ENCODE peak calls at places on chromosomes 2 and 18, in four cellular contexts. One of them, this sample, is unnamed.

GRCh38 chr18:76445741-76446232 is 49.3 kb downstream of the ZNF516 start:
- DNase-seq in K562: no peak
- DNase-seq in HepG2: no peak
- DNase-seq in Panc1: no peak
- DNase-seq in this sample: no peak

GRCh38 chr2:132617989-132618388 is 52.0 kb downstream of the LYPD1 start:
- DNase-seq in Panc1: no peak
- DNase-seq in K562: no peak
- DNase-seq in HepG2: no peak
- DNase-seq in this sample: no peak

GRCh38 chr18:58367425-58368140 is 261.3 kb downstream of the ALPK2 start:
- DNase-seq in Panc1: no peak
- DNase-seq in K562: no peak
- DNase-seq in HepG2: no peak
- DNase-seq in this sample: no peak

GRCh38 chr2:28352726-28353125 is 39.9 kb upstream of the FOSL2 start:
- DNase-seq in K562: no peak
- DNase-seq in HepG2: no peak
- DNase-seq in Panc1: no peak
- DNase-seq in this sample: no peak

GRCh38 chr2:4763009-4763408 is 929.2 kb upstream of the SOX11 start:
- DNase-seq in HepG2: no peak
- DNase-seq in K562: peak; percentile 3
- DNase-seq in Panc1: no peak
- DNase-seq in this sample: no peak

GRCh38 chr2:134790487-134790886 is 47.9 kb upstream of the ACMSD start:
- DNase-seq in HepG2: no peak
- DNase-seq in Panc1: no peak
- DNase-seq in K562: peak; percentile 6
- DNase-seq in this sample: no peak

GRCh38 chr2:67650292-67651133 is 253.4 kb downstream of the ETAA1 start:
- DNase-seq in HepG2: peak; percentile 63
- DNase-seq in Panc1: no peak
- DNase-seq in K562: peak; percentile 37
- DNase-seq in this sample: peak; percentile 6

GRCh38 chr2:140918426-140918825 is 1212.4 kb downstream of the LRP1B start:
- DNase-seq in K562: no peak
- DNase-seq in HepG2: no peak
- DNase-seq in Panc1: no peak
- DNase-seq in this sample: no peak

GRCh38 chr2:126657146-126657635 is 1.2 kb downstream of the GYPC start:
- DNase-seq in Panc1: no peak
- DNase-seq in HepG2: no peak
- DNase-seq in K562: peak; percentile 79
- DNase-seq in this sample: no peak

GRCh38 chr18:40534748-40535147 is 1420.3 kb upstream of the PIK3C3 start:
- DNase-seq in HepG2: no peak
- DNase-seq in K562: no peak
- DNase-seq in Panc1: no peak
- DNase-seq in this sample: no peak

GRCh38 chr2:18483896-18484295 is 76.6 kb downstream of the RDH14 start:
- DNase-seq in Panc1: no peak
- DNase-seq in HepG2: no peak
- DNase-seq in K562: no peak
- DNase-seq in this sample: no peak

GRCh38 chr2:157261199-157261782 is 3.8 kb downstream of the GALNT5 start:
- DNase-seq in K562: peak; percentile 99
- DNase-seq in Panc1: peak; percentile 53
- DNase-seq in HepG2: no peak
- DNase-seq in this sample: peak; percentile 89

GRCh38 chr2:29733945-29734344 is 187.4 kb downstream of the ALK start:
- DNase-seq in K562: no peak
- DNase-seq in Panc1: no peak
- DNase-seq in HepG2: no peak
- DNase-seq in this sample: no peak

GRCh38 chr18:22556271-22556990 is 138.7 kb upstream of the CTAGE1 start:
- DNase-seq in K562: no peak
- DNase-seq in Panc1: no peak
- DNase-seq in HepG2: no peak
- DNase-seq in this sample: no peak

GRCh38 chr2:83850071-83850725 is 608.9 kb downstream of the SUCLG1 start:
- DNase-seq in K562: no peak
- DNase-seq in Panc1: no peak
- DNase-seq in HepG2: no peak
- DNase-seq in this sample: no peak

GRCh38 chr18:48811401-48811800 is 139.4 kb downstream of the SMAD7 start:
- DNase-seq in K562: no peak
- DNase-seq in HepG2: no peak
- DNase-seq in Panc1: no peak
- DNase-seq in this sample: no peak

GRCh38 chr18:59359576-59359952 is 499 bp upstream of the LMAN1 start:
- DNase-seq in Panc1: no peak
- DNase-seq in K562: no peak
- DNase-seq in HepG2: no peak
- DNase-seq in this sample: no peak

GRCh38 chr2:120880381-120880780 is 144.7 kb downstream of the GLI2 start:
- DNase-seq in HepG2: no peak
- DNase-seq in K562: no peak
- DNase-seq in Panc1: no peak
- DNase-seq in this sample: no peak

GRCh38 chr2:225787497-225787896 is 388.0 kb downstream of the NYAP2 start:
- DNase-seq in HepG2: no peak
- DNase-seq in Panc1: no peak
- DNase-seq in K562: no peak
- DNase-seq in this sample: no peak

GRCh38 chr2:74618410-74619083 is 29.6 kb downstream of the M1AP start:
- DNase-seq in Panc1: no peak
- DNase-seq in HepG2: no peak
- DNase-seq in K562: no peak
- DNase-seq in this sample: no peak

DNA sequence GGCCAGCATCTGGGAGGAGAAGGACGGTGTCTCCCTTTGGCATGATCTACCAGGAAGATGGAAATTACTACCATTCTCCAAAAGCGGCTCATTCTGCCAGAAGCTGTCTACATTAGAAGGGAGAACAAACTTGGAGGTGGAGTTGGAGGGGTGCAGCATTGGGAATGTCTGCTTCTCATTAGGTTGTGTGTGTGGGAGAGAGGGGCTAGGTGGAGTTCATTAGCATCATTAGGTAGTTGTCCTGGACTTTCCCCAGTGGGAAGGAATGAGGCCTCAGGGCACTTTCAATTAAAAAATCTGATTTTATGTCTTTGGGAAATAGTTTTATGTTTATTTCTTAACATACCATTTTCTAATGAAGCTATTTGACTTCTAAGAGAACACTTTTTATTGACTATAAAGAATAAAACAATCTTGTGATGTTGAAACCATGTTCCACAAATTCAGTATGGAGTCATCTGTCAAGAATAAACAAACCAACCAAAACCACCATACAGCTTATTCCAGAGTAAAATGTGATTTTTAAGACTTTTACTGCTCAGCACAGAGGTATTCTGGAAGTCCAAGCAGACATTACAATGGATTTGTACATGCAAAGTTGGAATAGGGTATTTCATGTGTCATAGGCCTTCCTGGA is 60.6 kb downstream of the VAPA start:
- DNase-seq in Panc1: no peak
- DNase-seq in HepG2: no peak
- DNase-seq in K562: no peak
- DNase-seq in this sample: no peak
- TF ChIP-seq POLR2AphosphoS5 in Panc1: no peak
- TF ChIP-seq POLR2AphosphoS5 in HepG2: no peak
- TF ChIP-seq POLR2AphosphoS5 in K562: no peak
- TF ChIP-seq POLR2AphosphoS5 in this sample: no peak

GRCh38 chr2:164920430-164920829 is 34.9 kb downstream of the SLC38A11 start:
- DNase-seq in Panc1: no peak
- DNase-seq in K562: no peak
- DNase-seq in HepG2: peak; percentile 90
- DNase-seq in this sample: no peak

GRCh38 chr2:164917296-164917903 is 37.9 kb downstream of the SLC38A11 start:
- DNase-seq in HepG2: peak; percentile 74
- DNase-seq in Panc1: no peak
- DNase-seq in K562: no peak
- DNase-seq in this sample: peak; percentile 40

GRCh38 chr2:164922119-164922518 is 33.2 kb downstream of the SLC38A11 start:
- DNase-seq in HepG2: no peak
- DNase-seq in Panc1: no peak
- DNase-seq in K562: no peak
- DNase-seq in this sample: no peak
- TF ChIP-seq TCF7L2 in HepG2: no peak
- TF ChIP-seq TCF7L2 in Panc1: no peak
- TF ChIP-seq TCF7L2 in K562: no peak
- TF ChIP-seq TCF7L2 in this sample: no peak

GRCh38 chr2:33298233-33298632 is 178.2 kb upstream of the RASGRP3 start:
- DNase-seq in HepG2: no peak
- DNase-seq in Panc1: no peak
- DNase-seq in K562: peak; percentile 35
- DNase-seq in this sample: no peak
- TF ChIP-seq POLR2AphosphoS5 in HepG2: no peak
- TF ChIP-seq POLR2AphosphoS5 in Panc1: no peak
- TF ChIP-seq POLR2AphosphoS5 in K562: no peak
- TF ChIP-seq POLR2AphosphoS5 in this sample: no peak

GRCh38 chr2:36360063-36360462 is 4.5 kb downstream of the CRIM1 start:
- DNase-seq in K562: no peak
- DNase-seq in HepG2: no peak
- DNase-seq in Panc1: no peak
- DNase-seq in this sample: no peak

GRCh38 chr2:36358317-36358659 is 2.7 kb downstream of the CRIM1 start:
- DNase-seq in HepG2: no peak
- DNase-seq in Panc1: no peak
- DNase-seq in K562: no peak
- DNase-seq in this sample: no peak

GRCh38 chr2:36360834-36361233 is 5.3 kb downstream of the CRIM1 start:
- DNase-seq in HepG2: no peak
- DNase-seq in K562: no peak
- DNase-seq in Panc1: no peak
- DNase-seq in this sample: no peak

GRCh38 chr2:36357506-36358316 is 2.1 kb downstream of the CRIM1 start:
- DNase-seq in HepG2: peak; percentile 79
- DNase-seq in K562: no peak
- DNase-seq in Panc1: no peak
- DNase-seq in this sample: peak; percentile 69

DNA sequence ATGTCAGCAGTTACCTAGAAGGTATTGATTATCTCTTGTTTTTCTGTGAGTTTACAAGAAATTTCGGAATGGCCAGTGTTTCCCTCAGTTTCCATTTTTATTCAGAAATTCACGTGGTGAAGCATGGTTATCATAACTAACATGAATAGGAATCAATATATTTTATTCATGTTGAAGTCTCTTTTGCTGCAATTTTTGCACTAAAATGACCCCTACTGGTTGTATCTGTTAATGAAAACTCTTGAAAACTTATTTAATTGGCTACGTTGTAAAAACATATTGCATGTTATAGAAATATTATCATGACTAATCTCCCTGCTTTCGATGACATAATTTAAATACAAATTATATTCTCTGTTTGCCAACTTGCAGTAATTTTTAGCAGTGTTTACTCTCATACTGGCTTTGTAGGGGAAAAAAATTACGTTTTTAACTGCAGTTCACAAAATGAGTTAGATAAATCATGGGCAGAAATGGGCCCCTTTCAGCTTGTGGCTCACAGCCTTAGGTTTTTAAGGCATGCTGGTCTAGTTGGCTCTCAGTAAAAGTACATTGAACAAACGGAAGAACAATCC is 3.5 kb downstream of the CRIM1 start:
- DNase-seq in Panc1: no peak
- DNase-seq in HepG2: no peak
- DNase-seq in K562: no peak
- DNase-seq in this sample: no peak
- TF ChIP-seq TCF7L2 in Panc1: no peak
- TF ChIP-seq TCF7L2 in HepG2: no peak
- TF ChIP-seq TCF7L2 in K562: no peak
- TF ChIP-seq TCF7L2 in this sample: no peak

GRCh38 chr2:239354132-239354790 is 46.6 kb downstream of the HDAC4 start:
- DNase-seq in HepG2: no peak
- DNase-seq in Panc1: no peak
- DNase-seq in K562: no peak
- DNase-seq in this sample: no peak

GRCh38 chr2:239355724-239356123 is 45.1 kb downstream of the HDAC4 start:
- DNase-seq in HepG2: no peak
- DNase-seq in K562: no peak
- DNase-seq in Panc1: no peak
- DNase-seq in this sample: no peak

GRCh38 chr2:239353697-239354096 is 47.1 kb downstream of the HDAC4 start:
- DNase-seq in Panc1: no peak
- DNase-seq in K562: no peak
- DNase-seq in HepG2: peak; percentile 54
- DNase-seq in this sample: no peak

GRCh38 chr2:239354791-239355136 is 46.1 kb downstream of the HDAC4 start:
- DNase-seq in K562: no peak
- DNase-seq in HepG2: no peak
- DNase-seq in Panc1: no peak
- DNase-seq in this sample: no peak

DNA sequence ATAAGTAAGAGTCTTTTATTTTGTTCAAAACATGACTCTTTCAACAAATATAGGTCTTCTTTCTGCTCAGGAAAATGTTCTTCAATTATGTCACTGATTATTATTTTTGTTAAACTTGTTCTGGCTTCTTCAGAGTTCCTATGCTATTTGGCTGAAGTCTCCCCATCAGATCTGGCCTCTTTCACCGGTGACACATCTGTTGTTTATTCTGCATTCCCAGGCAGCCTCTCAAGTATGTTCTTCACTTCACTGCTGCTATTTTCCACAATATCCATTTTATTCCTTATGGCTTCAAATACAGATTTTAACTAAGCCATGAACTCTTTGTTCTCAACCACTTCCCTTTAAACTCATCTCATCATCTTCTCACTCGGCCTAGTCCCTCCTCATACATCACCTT is 45.7 kb downstream of the HDAC4 start:
- DNase-seq in K562: no peak
- DNase-seq in HepG2: no peak
- DNase-seq in Panc1: no peak
- DNase-seq in this sample: no peak
- TF ChIP-seq POLR2AphosphoS5 in K562: no peak
- TF ChIP-seq POLR2AphosphoS5 in HepG2: no peak
- TF ChIP-seq POLR2AphosphoS5 in Panc1: no peak
- TF ChIP-seq POLR2AphosphoS5 in this sample: no peak

GRCh38 chr2:23691106-23691470 is 235.8 kb downstream of the ATAD2B start:
- DNase-seq in Panc1: no peak
- DNase-seq in K562: no peak
- DNase-seq in HepG2: no peak
- DNase-seq in this sample: no peak

GRCh38 chr2:23689131-23689700 is 237.7 kb downstream of the ATAD2B start:
- DNase-seq in K562: no peak
- DNase-seq in HepG2: no peak
- DNase-seq in Panc1: no peak
- DNase-seq in this sample: no peak

GRCh38 chr2:23688486-23689130 is 238.3 kb downstream of the ATAD2B start:
- DNase-seq in K562: no peak
- DNase-seq in Panc1: no peak
- DNase-seq in HepG2: no peak
- DNase-seq in this sample: no peak

GRCh38 chr2:23690421-23691105 is 236.4 kb downstream of the ATAD2B start:
- DNase-seq in Panc1: no peak
- DNase-seq in HepG2: no peak
- DNase-seq in K562: peak; percentile 38
- DNase-seq in this sample: no peak

GRCh38 chr2:23689891-23690290 is 237.0 kb downstream of the ATAD2B start:
- DNase-seq in HepG2: no peak
- DNase-seq in Panc1: no peak
- DNase-seq in K562: no peak
- DNase-seq in this sample: no peak
- TF ChIP-seq TCF7L2 in HepG2: no peak
- TF ChIP-seq TCF7L2 in Panc1: no peak
- TF ChIP-seq TCF7L2 in K562: no peak
- TF ChIP-seq TCF7L2 in this sample: no peak